ENCODE peak calls at places on chromosomes 12 and 14, in seven cellular contexts. H is HepG2, F is A549, K is HCT116, W is GM12878, J is K562, V is H1. Q is an unnamed sample.

GRCh38 chr12:123141615-123142517 is 9.0 kb downstream of the PITPNM2 start:
- DNase-seq in H (peak), F (no peak), J (peak), W (no peak), K (peak), V (no peak), Q (peak)

GRCh38 chr12:94379479-94380113 is 80.1 kb downstream of the CEP83 start:
- DNase-seq in K (no peak), W (no peak), H (peak), F (no peak), V (no peak), J (no peak), Q (peak)

GRCh38 chr14:71551291-71551955 is 380.8 kb upstream of the RGS6 start:
- DNase-seq in F (no peak), J (no peak), V (no peak), K (no peak), W (no peak), H (no peak), Q (peak)

GRCh38 chr14:102777711-102778615 is 714 bp downstream of the TRAF3 start:
- DNase-seq in V (no peak), H (no peak), K (no peak), J (peak), F (no peak), W (no peak), Q (peak)

GRCh38 chr12:107767466-107767865 is 6.5 kb upstream of the PRDM4 start:
- DNase-seq in H (no peak), J (no peak), F (no peak), K (no peak), W (no peak), V (no peak), Q (no peak)

GRCh38 chr14:103488071-103488470 is 34.6 kb downstream of the CKB start:
- DNase-seq in F (no peak), J (no peak), W (no peak), V (no peak), H (no peak), K (no peak), Q (no peak)

GRCh38 chr12:76018111-76018510 is 13.5 kb downstream of the PHLDA1 start:
- DNase-seq in H (peak), J (no peak), W (no peak), K (no peak), F (no peak), V (no peak), Q (peak)

GRCh38 chr12:115201928-115202327 is 518.0 kb upstream of the TBX3 start:
- DNase-seq in F (no peak), J (no peak), H (no peak), W (no peak), K (no peak), V (no peak), Q (peak)

GRCh38 chr14:104086210-104086660 is 735 bp downstream of the ASPG start:
- DNase-seq in J (no peak), H (no peak), F (no peak), V (no peak), W (no peak), K (no peak), Q (no peak)

GRCh38 chr12:95385246-95385645 is 88.7 kb upstream of the METAP2 start:
- DNase-seq in V (no peak), J (peak), W (no peak), F (no peak), H (no peak), K (no peak), Q (peak)

GRCh38 chr12:54981796-54982195 is 2.8 kb downstream of the TESPA1 start:
- DNase-seq in J (no peak), H (no peak), W (no peak), K (no peak), V (no peak), F (no peak), Q (no peak)

GRCh38 chr12:93429448-93429847 is 12.3 kb downstream of the UBE2N start:
- DNase-seq in W (no peak), F (no peak), K (no peak), H (no peak), V (no peak), J (no peak), Q (no peak)

GRCh38 chr12:116377194-116377735 is 99.8 kb upstream of the MED13L start:
- DNase-seq in F (no peak), H (no peak), K (no peak), V (no peak), J (no peak), W (no peak), Q (no peak)

GRCh38 chr12:57840701-57841100 is 5.8 kb downstream of the CTDSP2 start:
- DNase-seq in F (no peak), V (no peak), H (peak), K (no peak), W (no peak), J (peak), Q (peak)

GRCh38 chr12:107308310-107308709 is 215.0 kb upstream of the CRY1 start:
- DNase-seq in H (no peak), V (no peak), J (no peak), K (no peak), F (no peak), W (no peak), Q (no peak)

GRCh38 chr12:109545826-109546225 is 27.5 kb downstream of the MMAB start:
- DNase-seq in J (no peak), V (no peak), W (no peak), K (no peak), F (no peak), H (no peak), Q (no peak)

GRCh38 chr14:75121559-75121958 is 5.3 kb downstream of the NEK9 start:
- DNase-seq in K (no peak), F (no peak), V (no peak), W (no peak), H (no peak), J (no peak), Q (no peak)

GRCh38 chr14:75119056-75119455 is 7.8 kb downstream of the NEK9 start:
- DNase-seq in W (no peak), K (no peak), H (no peak), V (no peak), J (no peak), F (no peak), Q (peak)

GRCh38 chr14:75125617-75126016 is 1.2 kb downstream of the NEK9 start:
- DNase-seq in F (no peak), H (no peak), K (no peak), J (no peak), V (no peak), W (no peak), Q (peak)

GRCh38 chr14:75123991-75124390 is 2.9 kb downstream of the NEK9 start:
- DNase-seq in F (peak), W (no peak), J (peak), V (no peak), H (no peak), K (peak), Q (peak)

DNA sequence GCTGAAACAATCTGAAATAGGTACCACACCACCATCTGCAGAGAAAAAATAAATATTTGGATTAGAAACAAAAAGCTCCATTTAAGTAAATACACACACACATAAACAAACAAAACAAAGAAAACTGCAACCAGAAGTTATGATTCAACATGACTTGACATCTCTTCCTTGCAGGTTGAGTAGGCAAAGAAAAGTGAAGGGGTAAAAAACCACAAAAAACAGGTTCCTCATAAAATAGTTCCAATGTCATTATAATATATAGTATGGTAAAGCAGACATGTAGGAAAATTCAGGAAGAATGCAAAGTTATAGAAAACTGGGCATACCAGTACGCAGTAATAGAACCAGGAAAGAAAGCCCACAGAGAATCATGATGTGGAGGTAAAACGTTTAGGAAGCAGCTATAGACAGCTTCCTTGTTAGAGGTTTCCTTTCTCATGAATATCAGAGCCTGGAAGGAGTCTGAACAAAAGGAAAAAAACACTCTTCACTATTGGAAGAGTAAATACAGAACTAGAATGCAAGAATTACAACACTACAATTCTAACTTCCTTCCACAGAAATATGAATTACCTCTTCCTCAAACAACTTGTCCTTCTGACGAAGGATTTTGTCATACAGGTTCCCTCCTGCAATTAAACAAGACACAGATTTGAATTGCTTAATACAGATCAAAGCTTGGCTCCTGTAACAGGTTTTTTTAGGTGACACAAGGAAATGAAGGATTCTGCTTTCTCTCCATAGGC is 6.1 kb downstream of the NEK9 start:
- DNase-seq in W (no peak), F (no peak), H (no peak), J (no peak), K (no peak), V (no peak), Q (no peak)
- TF ChIP-seq RAD21 in W (no peak), F (no peak), H (no peak), J (no peak), K (no peak), V (no peak), Q (no peak)

GRCh38 chr12:6132496-6132895 is 8.0 kb upstream of the VWF start:
- DNase-seq in F (no peak), W (no peak), V (no peak), K (no peak), H (no peak), J (no peak), Q (no peak)
- TF ChIP-seq POLR2A in F (no peak), W (no peak), V (no peak), K (no peak), H (no peak), J (no peak), Q (no peak)

DNA sequence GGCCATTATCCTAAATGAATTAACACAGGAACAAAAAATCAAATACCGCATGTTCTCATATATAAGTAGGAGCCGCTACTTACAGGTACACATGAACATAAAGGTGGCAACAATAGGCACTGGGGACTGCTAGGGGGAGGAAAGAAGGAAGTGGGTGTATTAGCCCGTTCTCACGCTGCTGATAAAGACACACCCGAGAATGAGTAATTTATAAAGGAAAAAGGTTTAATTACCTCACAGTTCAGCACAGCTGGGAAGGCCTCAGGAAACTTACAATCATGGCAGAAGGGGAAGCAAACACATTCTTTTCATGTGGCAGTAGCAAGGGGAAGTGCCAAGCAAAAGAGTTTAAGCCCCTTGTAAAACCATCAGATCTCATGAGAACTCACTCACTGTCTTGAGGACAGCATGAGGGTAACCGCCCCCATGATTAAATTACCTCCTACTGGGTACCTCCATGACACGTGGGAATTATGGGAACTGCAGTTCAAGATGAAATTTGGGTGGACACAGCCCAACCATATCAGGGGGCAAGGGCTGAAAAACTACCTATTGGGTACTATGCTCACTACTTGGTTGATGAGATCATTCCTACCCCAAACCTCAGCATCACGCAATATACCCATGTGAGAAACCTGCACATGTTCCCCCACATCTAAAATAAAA is 16.4 kb upstream of the MIA2 start:
- DNase-seq in F (no peak), V (no peak), H (no peak), W (no peak), K (peak), J (no peak), Q (no peak)
- TF ChIP-seq RAD21 in F (no peak), V (no peak), H (no peak), W (no peak), K (no peak), J (no peak), Q (no peak)

DNA sequence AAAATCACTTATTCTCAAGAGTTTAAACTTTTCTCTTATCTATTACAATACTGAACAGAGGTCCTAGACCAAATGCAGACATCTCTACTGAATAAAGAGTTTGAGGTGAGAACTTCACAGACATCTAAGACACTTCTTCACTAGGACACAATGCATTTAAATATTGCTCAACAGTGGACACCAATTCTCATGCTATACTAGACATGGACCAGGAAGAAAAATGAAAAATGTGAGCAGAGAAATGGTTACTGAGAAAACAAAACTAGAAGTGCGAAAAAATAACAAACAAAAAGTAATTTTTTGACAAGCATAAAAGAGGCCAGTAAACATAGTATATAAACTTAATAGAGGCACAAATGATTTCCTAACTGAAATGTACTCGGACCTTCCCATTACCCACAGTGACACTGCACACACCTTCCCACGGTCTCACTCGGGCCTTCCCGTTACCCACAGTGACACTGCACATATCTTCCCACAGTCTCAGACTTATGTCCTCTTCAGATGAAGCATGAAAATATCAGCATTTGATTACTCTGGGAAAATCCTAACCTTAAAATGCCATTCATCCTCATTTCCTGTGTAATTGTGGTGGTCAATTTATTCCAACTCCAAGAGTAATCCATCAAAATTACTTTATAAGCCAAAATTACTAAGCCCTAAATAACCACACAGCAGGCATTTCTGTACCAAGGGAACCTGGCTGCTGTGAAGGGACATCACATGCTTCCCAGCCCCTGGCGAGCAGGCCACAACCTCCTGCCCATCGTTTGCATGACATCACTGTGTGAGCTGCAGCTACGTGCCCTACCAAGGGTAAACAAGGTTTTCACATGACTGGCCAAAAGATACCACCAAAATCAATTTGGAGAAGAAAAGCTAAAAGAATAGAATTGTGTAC is 6.4 kb downstream of the SLC15A4 start:
- DNase-seq in W (peak), H (no peak), J (peak), F (no peak), V (no peak), K (no peak), Q (peak)
- TF ChIP-seq POLR2A in W (peak), H (no peak), J (no peak), F (no peak), V (no peak), K (no peak), Q (no peak)

Q was measured in IMR-90.